ENCODE peak calls at places on chromosomes 12 and 14, in four cellular contexts. C is mucosa of descending colon; W is HEK293T; H is CD4-positive, alpha-beta T cell. G is an unnamed sample.

GRCh38 chr14:103260629-103261124 is 73.4 kb upstream of the EIF5 start:
- DNase-seq in C (peak), W (no peak), H (no peak), G (no peak)

GRCh38 chr12:53869500-53869899 is 69.1 kb upstream of the HOXC13 start:
- DNase-seq in C (no peak), W (no peak), H (no peak), G (no peak)

GRCh38 chr12:65278576-65279386 is at the start of gene MSRB3:
- DNase-seq in C (peak), W (peak), H (peak), G (no peak)

GRCh38 chr12:25854991-25855390 is 103.5 kb upstream of the RASSF8 start:
- DNase-seq in C (no peak), W (no peak), H (no peak), G (no peak)

GRCh38 chr14:83991666-83992065 is 1538.3 kb upstream of the FLRT2 start:
- DNase-seq in C (no peak), W (no peak), H (no peak), G (no peak)

GRCh38 chr14:63486729-63487128 is 56.4 kb downstream of the PPP2R5E start:
- DNase-seq in C (no peak), W (no peak), H (no peak), G (no peak)

GRCh38 chr12:31591308-31591901 is 469 bp upstream of the DENND5B start:
- DNase-seq in C (no peak), W (peak), H (no peak), G (peak)

GRCh38 chr12:83143937-83144336 is 457.2 kb downstream of the TMTC2 start:
- DNase-seq in C (no peak), W (no peak), H (no peak), G (no peak)

GRCh38 chr14:77682158-77682553 is 25.7 kb downstream of the ALKBH1 start:
- DNase-seq in C (no peak), W (no peak), H (no peak), G (no peak)

GRCh38 chr12:130334399-130334798 is 3.3 kb upstream of the PIWIL1 start:
- DNase-seq in C (no peak), W (no peak), H (no peak), G (no peak)

GRCh38 chr14:103401223-103402214 is 16.3 kb downstream of the MARK3 start:
- DNase-seq in C (no peak), W (no peak), H (no peak), G (no peak)

GRCh38 chr12:124829008-124829707 is 34.5 kb downstream of the SCARB1 start:
- DNase-seq in C (no peak), W (no peak), H (no peak), G (no peak)

GRCh38 chr12:124543052-124543590 is 24.3 kb downstream of the NCOR2 start:
- DNase-seq in C (no peak), W (no peak), H (peak), G (peak)

GRCh38 chr12:69648476-69648875 is 37.8 kb upstream of the LRRC10 start:
- DNase-seq in C (no peak), W (no peak), H (no peak), G (no peak)

GRCh38 chr14:54572316-54572715 is 5.4 kb downstream of the SAMD4A start:
- DNase-seq in C (no peak), W (peak), H (no peak), G (peak)

GRCh38 chr14:100790785-100791667 is 34.9 kb upstream of the MEG3 start:
- DNase-seq in C (no peak), W (no peak), H (no peak), G (no peak)

GRCh38 chr14:101394374-101394773 is 166.9 kb upstream of the DIO3 start:
- DNase-seq in C (no peak), W (no peak), H (no peak), G (no peak)

GRCh38 chr14:96077983-96078686 is 39.0 kb downstream of the C14orf132 start:
- DNase-seq in C (no peak), W (no peak), H (no peak), G (peak)

GRCh38 chr12:103012884-103013283 is 55.4 kb downstream of the ASCL1 start:
- DNase-seq in C (no peak), W (no peak), H (no peak), G (no peak)

GRCh38 chr12:127726928-127727327 is 540.0 kb upstream of the TMEM132C start:
- DNase-seq in C (no peak), W (no peak), H (no peak), G (peak)

GRCh38 chr12:131276501-131277185 is 322.9 kb downstream of the ADGRD1 start:
- DNase-seq in C (peak), W (no peak), H (no peak), G (no peak)

GRCh38 chr12:52602552-52602951 is 1.3 kb upstream of the KRT72 start:
- DNase-seq in C (no peak), W (no peak), H (no peak), G (no peak)

GRCh38 chr12:1606021-1606622 is 11.7 kb upstream of the FBXL14 start:
- DNase-seq in C (peak), W (peak), H (peak), G (peak)

GRCh38 chr12:113823816-113824215 is 142.3 kb downstream of the RBM19 start:
- DNase-seq in C (no peak), W (no peak), H (no peak), G (peak)

G was measured in NCI-H2171 treated with DMSO at 0.1 percent for 48 hours.